ENCODE peak calls at places on chromosome 5, in eight cellular contexts. S is endothelial cell; H is tibial nerve; D is fibroblast of the aortic adventitia; E is neural progenitor cell; W is GM12864; V is CD8-positive, alpha-beta T cell; P is AG09319. C is an unnamed sample.

GRCh38 chr5:106873558-106873957 is 797.2 kb downstream of the EFNA5 start:
- DNase-seq in S (no peak), H (no peak), D (no peak), E (no peak), W (no peak), V (no peak), P (no peak), C (no peak)

GRCh38 chr5:64947031-64947430 is 178.3 kb downstream of the CWC27 start:
- DNase-seq in S (no peak), H (no peak), D (peak; percentile 22), E (no peak), W (no peak), V (no peak), P (no peak), C (no peak)

GRCh38 chr5:85109616-85110015 is 724.9 kb upstream of the EDIL3 start:
- DNase-seq in S (no peak), H (no peak), D (no peak), E (no peak), W (no peak), V (no peak), P (no peak), C (no peak)

GRCh38 chr5:82623094-82623514 is 344.9 kb upstream of the RPS23 start:
- DNase-seq in S (no peak), H (no peak), D (no peak), E (no peak), W (no peak), V (no peak), P (no peak), C (no peak)

GRCh38 chr5:64800926-64801325 is 32.2 kb downstream of the CWC27 start:
- DNase-seq in S (no peak), H (no peak), D (no peak), E (no peak), W (no peak), V (no peak), P (no peak), C (no peak)

GRCh38 chr5:79876510-79876909 is 114.6 kb downstream of the MTX3 start:
- DNase-seq in S (no peak), H (no peak), D (peak; percentile 16), E (no peak), W (no peak), V (no peak), P (no peak), C (no peak)

GRCh38 chr5:4199036-4199435 is 603.4 kb downstream of the IRX1 start:
- DNase-seq in S (no peak), H (no peak), D (no peak), E (no peak), W (no peak), V (no peak), P (no peak), C (no peak)

GRCh38 chr5:111229871-111230812 is 6.0 kb downstream of the CAMK4 start:
- DNase-seq in S (no peak), H (no peak), D (no peak), E (no peak), W (no peak), V (no peak), P (no peak), C (no peak)

GRCh38 chr5:91885291-91886265 is 502.5 kb upstream of the ARRDC3 start:
- DNase-seq in S (no peak), H (no peak), D (no peak), E (no peak), W (no peak), V (no peak), P (no peak), C (no peak)

GRCh38 chr5:77773734-77774280 is 2.3 kb downstream of the TBCA start:
- DNase-seq in S (no peak), H (no peak), D (no peak), E (peak; percentile 53), W (no peak), V (no peak), P (no peak), C (no peak)

GRCh38 chr5:151216781-151217180 is 7.1 kb downstream of the CCDC69 start:
- DNase-seq in S (no peak), H (no peak), D (no peak), E (no peak), W (no peak), V (no peak), P (no peak), C (no peak)

DNA sequence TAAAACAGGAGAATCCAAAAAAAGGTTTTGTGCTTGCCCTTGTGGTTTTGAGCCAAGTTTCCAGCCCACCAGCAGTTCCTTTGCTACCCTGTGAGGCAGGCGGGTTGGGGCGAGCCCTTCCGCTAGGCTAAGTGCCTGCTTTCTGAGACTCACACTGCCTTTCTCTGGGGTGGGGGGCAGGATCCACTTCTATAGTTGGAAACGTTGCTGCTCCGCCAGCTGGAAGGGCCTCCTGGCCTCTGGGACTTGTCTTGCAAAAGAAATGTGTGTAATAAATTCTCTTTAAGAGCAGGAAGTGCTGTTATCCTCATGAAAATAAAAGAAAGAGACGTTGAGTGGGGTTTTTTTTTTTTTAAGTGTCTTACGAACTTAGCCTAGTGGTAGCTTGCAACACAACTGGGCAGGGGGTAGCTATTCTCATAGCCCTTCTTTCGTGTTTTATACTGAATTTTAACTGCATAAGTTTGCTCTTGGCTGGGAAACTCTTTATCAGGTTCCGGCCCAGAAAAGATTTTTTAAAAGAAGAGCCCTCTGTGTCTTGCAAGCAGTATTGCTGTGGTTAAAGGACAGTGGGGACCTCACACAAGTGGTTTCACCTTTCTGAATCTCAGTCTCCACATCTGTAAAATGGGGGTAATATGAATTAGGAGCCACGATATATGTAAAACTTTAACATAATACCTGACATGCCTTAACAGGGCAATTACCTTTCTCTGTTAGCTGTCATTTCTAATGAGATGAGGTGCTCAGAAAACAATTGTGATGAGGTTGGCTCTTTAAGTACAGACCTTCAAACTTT is 19.8 kb downstream of the JADE2 start:
- DNase-seq in S (no peak), H (peak; percentile 60), D (peak; percentile 85), E (no peak), W (no peak), V (no peak), P (no peak), C (no peak)
- TF ChIP-seq CTCF in S (no peak), H (no peak), D (peak; percentile 16), E (no peak), W (no peak), V (no peak), P (no peak), C (no peak)

GRCh38 chr5:169201597-169201996 is 99.3 kb downstream of the SLIT3 start:
- DNase-seq in S (no peak), H (no peak), D (no peak), E (no peak), W (no peak), V (no peak), P (no peak), C (no peak)

GRCh38 chr5:169195601-169196000 is 105.3 kb downstream of the SLIT3 start:
- DNase-seq in S (no peak), H (no peak), D (peak; percentile 35), E (no peak), W (no peak), V (no peak), P (no peak), C (no peak)

GRCh38 chr5:169200086-169200778 is 100.7 kb downstream of the SLIT3 start:
- DNase-seq in S (no peak), H (no peak), D (no peak), E (peak; percentile 22), W (no peak), V (no peak), P (no peak), C (no peak)

GRCh38 chr5:169196059-169196458 is 104.9 kb downstream of the SLIT3 start:
- DNase-seq in S (no peak), H (no peak), D (no peak), E (no peak), W (no peak), V (no peak), P (no peak), C (no peak)

DNA sequence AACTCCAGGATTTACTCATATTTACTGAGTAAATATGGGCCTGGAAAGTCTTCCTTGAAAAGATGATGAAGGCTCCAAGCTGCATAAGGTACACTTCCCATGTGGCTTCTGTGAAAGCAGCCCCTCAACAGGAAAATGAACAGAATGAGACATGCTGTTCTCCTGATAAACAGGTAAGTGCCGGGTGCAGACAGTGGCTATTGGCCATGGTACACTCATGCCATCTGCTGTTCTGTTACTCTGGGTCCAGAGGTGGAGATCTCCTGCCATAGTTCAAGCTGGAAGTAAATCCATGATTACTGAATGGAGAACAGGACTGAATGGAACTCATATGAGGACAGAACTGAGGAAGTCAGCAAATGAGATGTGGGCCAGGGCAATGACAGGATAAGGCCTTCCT is 103.6 kb downstream of the SLIT3 start:
- DNase-seq in S (no peak), H (no peak), D (peak; percentile 32), E (no peak), W (no peak), V (no peak), P (no peak), C (no peak)
- TF ChIP-seq CTCF in S (no peak), H (no peak), D (peak; percentile 14), E (peak; percentile 28), W (no peak), V (no peak), P (no peak), C (no peak)

DNA sequence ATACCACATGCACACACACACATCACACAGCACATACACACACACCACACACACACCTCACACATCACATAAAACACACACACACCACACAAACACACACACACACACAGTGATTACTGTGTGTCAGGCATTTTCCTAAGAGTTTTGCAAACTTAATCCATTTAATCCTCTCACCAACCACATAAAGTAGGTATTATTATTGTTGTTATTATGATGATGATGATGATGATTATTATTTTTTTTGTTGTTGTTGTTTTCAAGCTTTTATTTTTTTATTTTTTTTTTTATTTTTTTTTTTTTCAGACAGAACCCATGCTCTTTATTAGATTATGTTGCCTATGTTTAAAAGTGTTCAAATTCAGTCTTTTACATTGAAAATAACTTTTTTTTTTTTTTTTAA is 31.5 kb downstream of the JADE2 start:
- DNase-seq in S (no peak), H (no peak), D (no peak), E (no peak), W (no peak), V (no peak), P (no peak), C (no peak)
- TF ChIP-seq CTCF in S (no peak), H (no peak), D (no peak), E (no peak), W (no peak), V (no peak), P (no peak), C (no peak)

GRCh38 chr5:140408750-140409241 is 7.2 kb downstream of the ANKHD1 start:
- DNase-seq in S (no peak), H (no peak), D (no peak), E (no peak), W (no peak), V (no peak), P (no peak), C (no peak)
- TF ChIP-seq CTCF in S (no peak), H (no peak), D (no peak), E (no peak), W (no peak), V (no peak), P (no peak), C (no peak)

C was measured in nephron progenitor cell.